ENCODE peak calls at places on chromosome 11, in seven cellular contexts. T is GM12878, U is HCT116, X is HepG2, G is SK-N-SH, W is K562, K is H1. N is an unnamed sample.

GRCh38 chr11:47980093-47980906 is at the start of gene PTPRJ:
- DNase-seq in T (no peak), U (no peak), X (no peak), G (peak; percentile 90), W (peak; percentile 89), K (peak; percentile 74), N (peak; percentile 88)

GRCh38 chr11:31967404-31967950 is 123.4 kb upstream of the RCN1 start:
- DNase-seq in T (no peak), U (no peak), X (no peak), G (no peak), W (no peak), K (no peak), N (no peak)

GRCh38 chr11:125091247-125091876 is 20.1 kb downstream of the TMEM218 start:
- DNase-seq in T (no peak), U (no peak), X (peak; percentile 47), G (peak; percentile 90), W (peak; percentile 72), K (no peak), N (peak; percentile 81)

GRCh38 chr11:62446091-62446490 is 27.3 kb downstream of the SCGB1A1 start:
- DNase-seq in T (no peak), U (no peak), X (no peak), G (no peak), W (no peak), K (no peak), N (no peak)

GRCh38 chr11:8729837-8730696 is 47.5 kb downstream of the RPL27A start:
- DNase-seq in T (no peak), U (no peak), X (no peak), G (no peak), W (peak; percentile 73), K (no peak), N (no peak)

GRCh38 chr11:12017243-12017678 is 8.8 kb upstream of the DKK3 start:
- DNase-seq in T (no peak), U (no peak), X (no peak), G (no peak), W (no peak), K (no peak), N (no peak)

GRCh38 chr11:118277312-118277711 is 13.2 kb upstream of the MPZL2 start:
- DNase-seq in T (no peak), U (peak; percentile 44), X (peak; percentile 39), G (no peak), W (no peak), K (no peak), N (no peak)

GRCh38 chr11:25211635-25212251 is 714.9 kb downstream of the LUZP2 start:
- DNase-seq in T (no peak), U (no peak), X (no peak), G (no peak), W (no peak), K (no peak), N (peak; percentile 8)

GRCh38 chr11:8090756-8091155 is 9.7 kb downstream of the TUB start:
- DNase-seq in T (no peak), U (peak; percentile 8), X (peak; percentile 20), G (peak; percentile 79), W (peak; percentile 46), K (peak; percentile 90), N (no peak)

GRCh38 chr11:8812438-8812837 is 98.6 kb upstream of the AKIP1 start:
- DNase-seq in T (no peak), U (no peak), X (peak; percentile 35), G (no peak), W (no peak), K (no peak), N (peak; percentile 9)

GRCh38 chr11:73268671-73269271 is 3.4 kb upstream of the P2RY6 start:
- DNase-seq in T (no peak), U (no peak), X (no peak), G (no peak), W (no peak), K (no peak), N (no peak)

GRCh38 chr11:30321321-30321720 is 1.6 kb upstream of the ARL14EP start:
- DNase-seq in T (no peak), U (no peak), X (no peak), G (no peak), W (no peak), K (no peak), N (no peak)

GRCh38 chr11:15390857-15391256 is 276.1 kb downstream of the INSC start:
- DNase-seq in T (no peak), U (no peak), X (no peak), G (no peak), W (no peak), K (no peak), N (no peak)

GRCh38 chr11:1946812-1947480 is at the start of gene MRPL23:
- DNase-seq in T (no peak), U (no peak), X (no peak), G (no peak), W (no peak), K (no peak), N (no peak)

GRCh38 chr11:1947592-1948237 is 583 bp downstream of the MRPL23 start:
- DNase-seq in T (no peak), U (no peak), X (no peak), G (no peak), W (no peak), K (no peak), N (no peak)

GRCh38 chr11:1943576-1943975 is 3.6 kb upstream of the MRPL23 start:
- DNase-seq in T (no peak), U (no peak), X (no peak), G (no peak), W (no peak), K (peak; percentile 49), N (no peak)

GRCh38 chr11:1942541-1943260 is 4.4 kb upstream of the MRPL23 start:
- DNase-seq in T (no peak), U (no peak), X (no peak), G (no peak), W (no peak), K (no peak), N (no peak)

GRCh38 chr11:1943977-1944376 is 3.2 kb upstream of the MRPL23 start:
- DNase-seq in T (no peak), U (no peak), X (no peak), G (no peak), W (no peak), K (peak; percentile 42), N (no peak)
- TF ChIP-seq JUND in T (no peak), U (no peak), X (no peak), G (no peak), W (no peak), K (no peak), N (no peak)

DNA sequence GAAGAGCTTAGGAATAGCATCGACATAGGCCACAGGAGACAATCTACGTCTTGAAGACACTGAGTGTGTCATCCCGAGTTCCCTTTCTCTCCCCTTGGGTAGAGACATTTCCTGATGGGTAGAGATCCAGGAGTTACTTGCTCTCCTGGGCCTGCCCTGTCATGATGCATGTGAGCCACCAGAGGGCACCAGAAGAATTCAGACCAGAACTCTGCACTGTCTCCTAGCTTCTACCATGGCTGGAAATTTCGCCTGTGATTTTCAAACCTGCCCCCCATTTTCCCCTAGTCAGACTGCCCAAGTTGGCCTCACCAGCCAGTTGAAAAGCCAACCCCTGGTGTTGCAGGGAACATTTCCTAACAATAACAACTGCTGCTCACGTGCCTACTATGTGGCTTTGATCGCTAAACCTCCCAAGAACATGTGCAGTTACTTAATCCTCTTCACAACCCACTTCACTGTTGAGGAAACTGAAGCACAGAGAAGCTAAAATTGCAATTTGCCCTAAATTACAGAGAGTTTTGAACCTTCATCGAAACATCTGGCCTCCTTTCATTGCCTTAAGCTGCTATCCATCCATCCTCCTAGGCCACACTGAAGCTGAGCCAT is 47.2 kb downstream of the C11orf58 start:
- DNase-seq in T (peak; percentile 17), U (peak; percentile 54), X (peak; percentile 63), G (peak; percentile 84), W (peak; percentile 78), K (peak; percentile 76), N (peak; percentile 67)
- TF ChIP-seq JUND in T (no peak), U (no peak), X (no peak), G (no peak), W (no peak), K (no peak), N (no peak)

DNA sequence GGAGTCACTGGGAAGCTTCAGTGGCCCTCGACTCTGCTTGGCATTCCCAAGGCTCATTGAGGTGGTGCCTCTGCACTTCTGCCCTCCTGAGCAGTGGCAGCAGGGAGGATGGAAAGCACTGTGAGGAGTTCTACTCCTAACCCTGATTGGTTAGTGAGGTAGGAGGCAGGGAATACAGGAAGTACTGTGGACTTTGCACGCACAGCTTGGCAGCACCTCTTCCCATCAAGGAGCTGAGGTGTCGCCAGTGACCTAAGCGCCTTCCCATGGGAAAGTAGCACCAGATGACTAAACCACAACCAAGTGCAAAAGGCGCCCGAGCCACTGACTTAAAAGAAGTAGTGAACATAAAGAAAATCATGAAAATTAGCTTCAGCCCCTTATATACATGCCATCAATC is 152.5 kb upstream of the CADM1 start:
- DNase-seq in T (no peak), U (no peak), X (peak; percentile 45), G (no peak), W (no peak), K (no peak), N (no peak)
- TF ChIP-seq JUND in T (no peak), U (no peak), X (no peak), G (no peak), W (no peak), K (no peak), N (no peak)

GRCh38 chr11:75768909-75769771 is 562 bp downstream of the DGAT2 start:
- DNase-seq in T (no peak), U (no peak), X (no peak), G (peak; percentile 25), W (no peak), K (peak; percentile 63), N (peak; percentile 33)
- TF ChIP-seq JUND in T (no peak), U (no peak), X (no peak), G (no peak), W (no peak), K (no peak), N (no peak)

DNA sequence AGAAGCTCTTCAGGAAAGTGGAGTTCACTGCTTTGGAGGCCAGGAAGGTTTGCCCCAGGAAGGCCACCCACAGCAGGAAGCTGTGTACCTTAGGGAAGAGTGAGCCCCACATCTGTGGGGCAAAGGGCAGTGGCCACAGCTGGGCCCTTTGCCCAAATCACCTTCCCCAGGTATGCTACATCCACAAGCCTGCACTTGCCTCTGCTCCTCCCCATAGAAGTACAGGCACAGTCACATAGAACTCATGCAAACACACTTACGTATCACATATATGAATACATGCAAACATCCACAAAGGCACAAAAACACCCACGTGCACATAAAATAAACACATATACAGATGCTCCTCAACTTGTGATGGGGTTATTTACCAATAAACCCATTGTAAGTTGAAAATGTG is 2.1 kb downstream of the TRIM29 start:
- DNase-seq in T (no peak), U (no peak), X (no peak), G (peak; percentile 5), W (no peak), K (no peak), N (no peak)
- TF ChIP-seq JUND in T (no peak), U (no peak), X (no peak), G (no peak), W (no peak), K (no peak), N (no peak)

GRCh38 chr11:2122222-2122906 is 16.8 kb downstream of the IGF2 start:
- DNase-seq in T (no peak), U (no peak), X (peak; percentile 31), G (peak; percentile 41), W (no peak), K (peak; percentile 47), N (no peak)
- TF ChIP-seq JUND in T (no peak), U (no peak), X (no peak), G (no peak), W (no peak), K (no peak), N (no peak)